ENCODE peak calls at places on chromosomes 3 and 15, in four cellular contexts. Q is aorta, K is NCI-H446, W is left colon. T is an unnamed sample.

GRCh38 chr15:70741107-70741511 is 22.2 kb downstream of the UACA start:
- DNase-seq in K (no peak), Q (peak), W (peak), T (no peak)

GRCh38 chr15:40242216-40242599 is 3.3 kb downstream of the PAK6 start:
- DNase-seq in K (no peak), Q (no peak), W (no peak), T (peak)

GRCh38 chr15:40106203-40107161 is 2.2 kb downstream of the BMF start:
- DNase-seq in Q (peak), K (no peak), W (peak), T (no peak)

GRCh38 chr15:58484794-58485600 is 53.2 kb downstream of the LIPC start:
- DNase-seq in Q (peak), W (peak), K (no peak), T (no peak)

GRCh38 chr3:171309906-171310359 is 150.3 kb downstream of the TNIK start:
- DNase-seq in W (no peak), K (peak), Q (no peak), T (no peak)

GRCh38 chr3:133949438-133949837 is 53.8 kb upstream of the RAB6B start:
- DNase-seq in W (no peak), K (no peak), Q (no peak), T (no peak)

GRCh38 chr3:148763921-148764320 is 63.7 kb upstream of the CPB1 start:
- DNase-seq in W (no peak), Q (no peak), K (no peak), T (no peak)

GRCh38 chr3:131731709-131732108 is 228.9 kb upstream of the MRPL3 start:
- DNase-seq in Q (no peak), W (no peak), K (no peak), T (no peak)

GRCh38 chr3:32432711-32433530 is 41.3 kb downstream of the CMTM7 start:
- DNase-seq in K (no peak), W (no peak), Q (no peak), T (no peak)

GRCh38 chr3:196778755-196779154 is 39.1 kb downstream of the PAK2 start:
- DNase-seq in W (no peak), Q (no peak), K (no peak), T (no peak)

GRCh38 chr3:162295323-162295983 is 798.8 kb downstream of the OTOL1 start:
- DNase-seq in K (no peak), Q (no peak), W (no peak), T (no peak)

GRCh38 chr15:45469429-45469828 is 53.1 kb downstream of the SLC30A4 start:
- DNase-seq in K (no peak), W (no peak), Q (no peak), T (no peak)

GRCh38 chr15:75195766-75196241 is 5.9 kb upstream of the C15orf39 start:
- DNase-seq in K (no peak), W (no peak), Q (no peak), T (no peak)

GRCh38 chr15:62404194-62404985 is 239.3 kb upstream of the C2CD4B start:
- DNase-seq in K (no peak), Q (no peak), W (no peak), T (no peak)

GRCh38 chr3:178434206-178434805 is 101.9 kb upstream of the KCNMB2 start:
- DNase-seq in K (no peak), Q (no peak), W (no peak), T (no peak)

GRCh38 chr3:56916697-56917336 is 115.1 kb upstream of the ARHGEF3 start:
- DNase-seq in Q (no peak), W (no peak), K (no peak), T (no peak)

GRCh38 chr15:77552066-77552465 is 80.6 kb downstream of the LINGO1 start:
- DNase-seq in K (no peak), Q (no peak), W (peak), T (no peak)

GRCh38 chr15:59434481-59434880 is 3.5 kb upstream of the FAM81A start:
- DNase-seq in W (no peak), K (no peak), Q (no peak), T (no peak)

GRCh38 chr15:41971089-41971892 is 1.1 kb downstream of the EHD4 start:
- DNase-seq in Q (peak), K (no peak), W (peak), T (peak)

GRCh38 chr3:136838641-136839555 is 20.0 kb downstream of the SLC35G2 start:
- DNase-seq in W (no peak), Q (no peak), K (no peak), T (no peak)

GRCh38 chr15:63381301-63382192 is at the start of gene CA12:
- DNase-seq in K (no peak), W (peak), Q (peak), T (peak)

GRCh38 chr15:94395626-94396025 is 164.3 kb downstream of the MCTP2 start:
- DNase-seq in W (no peak), Q (no peak), K (no peak), T (no peak)

GRCh38 chr3:52450489-52451236 is 3.2 kb downstream of the TNNC1 start:
- DNase-seq in W (no peak), K (no peak), Q (no peak), T (peak)

GRCh38 chr3:72270072-72270611 is 485.2 kb upstream of the PROK2 start:
- DNase-seq in W (peak), K (no peak), Q (peak), T (peak)

GRCh38 chr15:57727031-57727430 is 20.5 kb downstream of the POLR2M start:
- DNase-seq in Q (no peak), K (no peak), W (no peak), T (no peak)

GRCh38 chr3:65200312-65200711 is 512.5 kb upstream of the ADAMTS9 start:
- DNase-seq in Q (no peak), W (no peak), K (no peak), T (no peak)

GRCh38 chr3:185657691-185658503 is 71.8 kb downstream of the SENP2 start:
- DNase-seq in K (no peak), Q (no peak), W (no peak), T (no peak)

GRCh38 chr15:63763476-63764123 is 70.1 kb downstream of the HERC1 start:
- DNase-seq in W (no peak), K (no peak), Q (no peak), T (no peak)

GRCh38 chr3:158103131-158103955 is 2.9 kb downstream of the SHOX2 start:
- DNase-seq in Q (no peak), W (peak), K (no peak), T (no peak)

GRCh38 chr3:88307666-88308065 is 157.9 kb downstream of the C3orf38 start:
- DNase-seq in K (no peak), Q (no peak), W (no peak), T (no peak)

GRCh38 chr3:153293222-153293621 is 131.2 kb downstream of the RAP2B start:
- DNase-seq in W (no peak), K (no peak), Q (no peak), T (no peak)

GRCh38 chr3:131957980-131958379 is 76.8 kb downstream of the CPNE4 start:
- DNase-seq in W (no peak), Q (no peak), K (no peak), T (no peak)

GRCh38 chr3:39156421-39156820 is 3.0 kb upstream of the CSRNP1 start:
- DNase-seq in W (peak), K (no peak), Q (no peak), T (no peak)

GRCh38 chr3:186534113-186534669 is 10.0 kb downstream of the CRYGS start:
- DNase-seq in K (no peak), W (no peak), Q (no peak), T (no peak)

GRCh38 chr3:29486087-29486486 is 205.2 kb downstream of the RBMS3 start:
- DNase-seq in K (no peak), Q (no peak), W (no peak), T (no peak)

GRCh38 chr15:85142324-85142723 is 160.7 kb downstream of the PDE8A start:
- DNase-seq in W (no peak), K (no peak), Q (no peak), T (no peak)

GRCh38 chr3:98829246-98829832 is 66.2 kb downstream of the ST3GAL6 start:
- DNase-seq in W (no peak), Q (no peak), K (no peak), T (no peak)

GRCh38 chr3:37902674-37903073 is 41.0 kb downstream of the CTDSPL start:
- DNase-seq in Q (no peak), W (no peak), K (no peak), T (no peak)

GRCh38 chr3:172044833-172045585 is 5.6 kb downstream of the FNDC3B start:
- DNase-seq in W (no peak), K (no peak), Q (no peak), T (no peak)